ENCODE peak calls at places on chromosomes 1 and 21, in nine cellular contexts. One of them, this sample, is unnamed.

GRCh38 chr1:17731460-17731859 is 23.7 kb upstream of the ACTL8 start:
- DNase-seq in sigmoid colon: no peak
- DNase-seq in tibial nerve: no peak
- DNase-seq in hepatocyte: no peak
- DNase-seq in substantia nigra: no peak
- DNase-seq in cardiac fibroblast: no peak
- DNase-seq in cardiac muscle cell: no peak
- DNase-seq in cerebellar cortex: no peak
- DNase-seq in AG10803: peak
- DNase-seq in this sample: no peak

GRCh38 chr1:21531243-21531642 is 22.0 kb downstream of the ALPL start:
- DNase-seq in sigmoid colon: no peak
- DNase-seq in tibial nerve: no peak
- DNase-seq in hepatocyte: no peak
- DNase-seq in substantia nigra: no peak
- DNase-seq in cardiac fibroblast: no peak
- DNase-seq in cardiac muscle cell: no peak
- DNase-seq in cerebellar cortex: no peak
- DNase-seq in AG10803: no peak
- DNase-seq in this sample: no peak

GRCh38 chr1:206826409-206826808 is 39.0 kb upstream of the IL20 start:
- DNase-seq in sigmoid colon: no peak
- DNase-seq in tibial nerve: no peak
- DNase-seq in hepatocyte: no peak
- DNase-seq in substantia nigra: no peak
- DNase-seq in cardiac fibroblast: no peak
- DNase-seq in cardiac muscle cell: no peak
- DNase-seq in cerebellar cortex: no peak
- DNase-seq in AG10803: peak
- DNase-seq in this sample: no peak

GRCh38 chr1:241883159-241883558 is 35.2 kb downstream of the EXO1 start:
- DNase-seq in sigmoid colon: no peak
- DNase-seq in tibial nerve: no peak
- DNase-seq in hepatocyte: no peak
- DNase-seq in substantia nigra: no peak
- DNase-seq in cardiac fibroblast: no peak
- DNase-seq in cardiac muscle cell: no peak
- DNase-seq in cerebellar cortex: no peak
- DNase-seq in AG10803: no peak
- DNase-seq in this sample: no peak

GRCh38 chr1:67060811-67061218 is 6.9 kb upstream of the SLC35D1 start:
- DNase-seq in sigmoid colon: no peak
- DNase-seq in tibial nerve: no peak
- DNase-seq in hepatocyte: peak
- DNase-seq in substantia nigra: no peak
- DNase-seq in cardiac fibroblast: peak
- DNase-seq in cardiac muscle cell: no peak
- DNase-seq in cerebellar cortex: no peak
- DNase-seq in AG10803: peak
- DNase-seq in this sample: no peak

GRCh38 chr1:179744401-179745130 is 1.5 kb downstream of the FAM163A start:
- DNase-seq in sigmoid colon: no peak
- DNase-seq in tibial nerve: no peak
- DNase-seq in hepatocyte: no peak
- DNase-seq in substantia nigra: no peak
- DNase-seq in cardiac fibroblast: no peak
- DNase-seq in cardiac muscle cell: no peak
- DNase-seq in cerebellar cortex: no peak
- DNase-seq in AG10803: no peak
- DNase-seq in this sample: no peak

GRCh38 chr1:118920124-118920675 is 67.9 kb downstream of the TBX15 start:
- DNase-seq in sigmoid colon: no peak
- DNase-seq in tibial nerve: no peak
- DNase-seq in hepatocyte: no peak
- DNase-seq in substantia nigra: no peak
- DNase-seq in cardiac fibroblast: peak
- DNase-seq in cardiac muscle cell: no peak
- DNase-seq in cerebellar cortex: no peak
- DNase-seq in AG10803: peak
- DNase-seq in this sample: no peak

GRCh38 chr1:26862781-26863676 is at the start of gene SFN:
- DNase-seq in sigmoid colon: no peak
- DNase-seq in tibial nerve: no peak
- DNase-seq in hepatocyte: peak
- DNase-seq in substantia nigra: no peak
- DNase-seq in cardiac fibroblast: no peak
- DNase-seq in cardiac muscle cell: no peak
- DNase-seq in cerebellar cortex: peak
- DNase-seq in AG10803: no peak
- DNase-seq in this sample: peak

GRCh38 chr1:90834354-90835171 is 117.5 kb upstream of the BARHL2 start:
- DNase-seq in sigmoid colon: no peak
- DNase-seq in tibial nerve: no peak
- DNase-seq in hepatocyte: no peak
- DNase-seq in substantia nigra: no peak
- DNase-seq in cardiac fibroblast: no peak
- DNase-seq in cardiac muscle cell: no peak
- DNase-seq in cerebellar cortex: no peak
- DNase-seq in AG10803: peak
- DNase-seq in this sample: no peak

GRCh38 chr1:172286629-172287076 is 133.8 kb upstream of the C1orf105 start:
- DNase-seq in sigmoid colon: peak
- DNase-seq in tibial nerve: peak
- DNase-seq in hepatocyte: no peak
- DNase-seq in substantia nigra: no peak
- DNase-seq in cardiac fibroblast: peak
- DNase-seq in cardiac muscle cell: no peak
- DNase-seq in cerebellar cortex: peak
- DNase-seq in AG10803: peak
- DNase-seq in this sample: peak

GRCh38 chr1:210416681-210417080 is 88.0 kb downstream of the HHAT start:
- DNase-seq in sigmoid colon: no peak
- DNase-seq in tibial nerve: no peak
- DNase-seq in hepatocyte: no peak
- DNase-seq in substantia nigra: no peak
- DNase-seq in cardiac fibroblast: no peak
- DNase-seq in cardiac muscle cell: no peak
- DNase-seq in cerebellar cortex: no peak
- DNase-seq in AG10803: no peak
- DNase-seq in this sample: peak

GRCh38 chr1:204213668-204214662 is at the start of gene GOLT1A:
- DNase-seq in sigmoid colon: peak
- DNase-seq in tibial nerve: peak
- DNase-seq in hepatocyte: peak
- DNase-seq in substantia nigra: no peak
- DNase-seq in cardiac fibroblast: peak
- DNase-seq in cardiac muscle cell: peak
- DNase-seq in cerebellar cortex: peak
- DNase-seq in AG10803: peak
- DNase-seq in this sample: peak

GRCh38 chr1:198892065-198892464 is 253.2 kb downstream of the PTPRC start:
- DNase-seq in sigmoid colon: no peak
- DNase-seq in tibial nerve: no peak
- DNase-seq in hepatocyte: no peak
- DNase-seq in substantia nigra: no peak
- DNase-seq in cardiac fibroblast: peak
- DNase-seq in cardiac muscle cell: no peak
- DNase-seq in cerebellar cortex: no peak
- DNase-seq in AG10803: peak
- DNase-seq in this sample: no peak

GRCh38 chr21:43311303-43311817 is 115.6 kb downstream of the SIK1 start:
- DNase-seq in sigmoid colon: no peak
- DNase-seq in tibial nerve: no peak
- DNase-seq in hepatocyte: peak
- DNase-seq in substantia nigra: no peak
- DNase-seq in cardiac fibroblast: no peak
- DNase-seq in cardiac muscle cell: no peak
- DNase-seq in cerebellar cortex: no peak
- DNase-seq in AG10803: no peak
- DNase-seq in this sample: no peak